ENCODE peak calls at places on chromosomes 2 and 18, in eight cellular contexts. One of them, this sample, is unnamed. For H3K36me3, the result is how much of the 10 kb centered on the place peaks cover.

GRCh38 chr2:163828760-163829159 is 93.0 kb upstream of the FIGN start:
- DNase-seq in adrenal gland: no peak
- DNase-seq in SK-N-SH: no peak
- DNase-seq in esophagus squamous epithelium: no peak
- DNase-seq in fibroblast of lung: no peak
- DNase-seq in transverse colon: no peak
- DNase-seq in left ventricle myocardium inferior: no peak
- DNase-seq in K562: no peak
- DNase-seq in this sample: no peak

GRCh38 chr2:120871881-120872620 is 136.4 kb downstream of the GLI2 start:
- DNase-seq in adrenal gland: no peak
- DNase-seq in SK-N-SH: no peak
- DNase-seq in esophagus squamous epithelium: no peak
- DNase-seq in fibroblast of lung: no peak
- DNase-seq in transverse colon: no peak
- DNase-seq in left ventricle myocardium inferior: no peak
- DNase-seq in K562: no peak
- DNase-seq in this sample: no peak

GRCh38 chr18:23963443-23964185 is 50.9 kb upstream of the TTC39C start:
- DNase-seq in adrenal gland: no peak
- DNase-seq in SK-N-SH: no peak
- DNase-seq in esophagus squamous epithelium: no peak
- DNase-seq in fibroblast of lung: no peak
- DNase-seq in transverse colon: no peak
- DNase-seq in left ventricle myocardium inferior: no peak
- DNase-seq in K562: no peak
- DNase-seq in this sample: no peak

GRCh38 chr18:75884728-75885127 is 457.2 kb upstream of the SMIM21 start:
- DNase-seq in adrenal gland: no peak
- DNase-seq in SK-N-SH: no peak
- DNase-seq in esophagus squamous epithelium: no peak
- DNase-seq in fibroblast of lung: no peak
- DNase-seq in transverse colon: no peak
- DNase-seq in left ventricle myocardium inferior: no peak
- DNase-seq in K562: peak
- DNase-seq in this sample: no peak

GRCh38 chr2:223887127-223887526 is 49.7 kb upstream of the AP1S3 start:
- DNase-seq in adrenal gland: no peak
- DNase-seq in SK-N-SH: no peak
- DNase-seq in esophagus squamous epithelium: no peak
- DNase-seq in fibroblast of lung: peak
- DNase-seq in transverse colon: no peak
- DNase-seq in left ventricle myocardium inferior: no peak
- DNase-seq in K562: no peak
- DNase-seq in this sample: no peak

GRCh38 chr2:95374451-95374915 is 28.0 kb upstream of the FAHD2A start:
- DNase-seq in adrenal gland: no peak
- DNase-seq in SK-N-SH: no peak
- DNase-seq in esophagus squamous epithelium: no peak
- DNase-seq in fibroblast of lung: no peak
- DNase-seq in transverse colon: no peak
- DNase-seq in left ventricle myocardium inferior: peak
- DNase-seq in K562: no peak
- DNase-seq in this sample: no peak

GRCh38 chr18:23291456-23292205 is 156.3 kb downstream of the CABLES1 start:
- DNase-seq in adrenal gland: no peak
- DNase-seq in SK-N-SH: no peak
- DNase-seq in esophagus squamous epithelium: no peak
- DNase-seq in fibroblast of lung: peak
- DNase-seq in transverse colon: no peak
- DNase-seq in left ventricle myocardium inferior: no peak
- DNase-seq in K562: no peak
- DNase-seq in this sample: no peak

GRCh38 chr2:223820549-223820948 is 16.8 kb downstream of the AP1S3 start:
- DNase-seq in adrenal gland: no peak
- DNase-seq in SK-N-SH: no peak
- DNase-seq in esophagus squamous epithelium: no peak
- DNase-seq in fibroblast of lung: no peak
- DNase-seq in transverse colon: no peak
- DNase-seq in left ventricle myocardium inferior: no peak
- DNase-seq in K562: no peak
- DNase-seq in this sample: no peak

GRCh38 chr2:88735133-88735532 is 43.7 kb downstream of the RPIA start:
- DNase-seq in adrenal gland: no peak
- DNase-seq in SK-N-SH: no peak
- DNase-seq in esophagus squamous epithelium: no peak
- DNase-seq in fibroblast of lung: no peak
- DNase-seq in transverse colon: no peak
- DNase-seq in left ventricle myocardium inferior: no peak
- DNase-seq in K562: no peak
- DNase-seq in this sample: no peak

GRCh38 chr2:38742797-38743559 is 8.2 kb downstream of the SRSF7 start:
- DNase-seq in adrenal gland: no peak
- DNase-seq in SK-N-SH: no peak
- DNase-seq in esophagus squamous epithelium: no peak
- DNase-seq in fibroblast of lung: no peak
- DNase-seq in transverse colon: no peak
- DNase-seq in left ventricle myocardium inferior: no peak
- DNase-seq in K562: no peak
- DNase-seq in this sample: no peak

GRCh38 chr18:55997156-55997561 is 409.2 kb upstream of the TCF4 start:
- DNase-seq in adrenal gland: no peak
- DNase-seq in SK-N-SH: no peak
- DNase-seq in esophagus squamous epithelium: no peak
- DNase-seq in fibroblast of lung: peak
- DNase-seq in transverse colon: no peak
- DNase-seq in left ventricle myocardium inferior: no peak
- DNase-seq in K562: no peak
- DNase-seq in this sample: no peak

GRCh38 chr2:224136394-224136793 is 97.3 kb upstream of the SERPINE2 start:
- DNase-seq in adrenal gland: no peak
- DNase-seq in SK-N-SH: no peak
- DNase-seq in esophagus squamous epithelium: no peak
- DNase-seq in fibroblast of lung: no peak
- DNase-seq in transverse colon: no peak
- DNase-seq in left ventricle myocardium inferior: no peak
- DNase-seq in K562: no peak
- DNase-seq in this sample: no peak

GRCh38 chr2:86468162-86469033 is 27.2 kb downstream of the KDM3A start:
- DNase-seq in adrenal gland: no peak
- DNase-seq in SK-N-SH: no peak
- DNase-seq in esophagus squamous epithelium: no peak
- DNase-seq in fibroblast of lung: no peak
- DNase-seq in transverse colon: no peak
- DNase-seq in left ventricle myocardium inferior: no peak
- DNase-seq in K562: no peak
- DNase-seq in this sample: no peak

GRCh38 chr2:215479536-215480240 is 43.8 kb upstream of the FN1 start:
- DNase-seq in adrenal gland: no peak
- DNase-seq in SK-N-SH: no peak
- DNase-seq in esophagus squamous epithelium: no peak
- DNase-seq in fibroblast of lung: no peak
- DNase-seq in transverse colon: no peak
- DNase-seq in left ventricle myocardium inferior: no peak
- DNase-seq in K562: no peak
- DNase-seq in this sample: no peak

DNA sequence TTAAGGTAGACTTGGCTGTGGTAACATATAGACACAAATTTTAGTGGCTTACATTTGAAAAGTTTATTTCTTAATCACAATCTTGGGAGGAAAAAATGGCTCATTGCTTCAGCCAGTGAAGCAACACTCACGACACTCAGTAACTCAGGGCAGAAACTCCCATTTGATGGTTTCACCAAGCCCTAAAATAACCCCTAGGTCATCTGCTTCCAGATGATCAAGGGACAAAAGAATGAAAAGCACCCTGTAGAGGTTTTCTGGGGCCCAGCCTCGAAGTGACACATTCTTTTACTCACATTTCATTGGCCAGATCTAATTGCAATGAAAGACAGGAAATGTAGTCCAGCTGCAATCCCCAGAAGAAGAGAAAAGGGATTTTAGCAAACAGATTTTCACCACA is 275.9 kb downstream of the TMX3 start:
- DNase-seq in adrenal gland: no peak
- DNase-seq in SK-N-SH: no peak
- DNase-seq in esophagus squamous epithelium: no peak
- DNase-seq in fibroblast of lung: peak
- DNase-seq in transverse colon: no peak
- DNase-seq in left ventricle myocardium inferior: no peak
- DNase-seq in K562: no peak
- DNase-seq in this sample: no peak
- H3K36me3 ChIP-seq in adrenal gland: under half
- H3K36me3 ChIP-seq in SK-N-SH: under half
- H3K36me3 ChIP-seq in esophagus squamous epithelium: under half
- H3K36me3 ChIP-seq in fibroblast of lung: under half
- H3K36me3 ChIP-seq in transverse colon: under half
- H3K36me3 ChIP-seq in left ventricle myocardium inferior: under half
- H3K36me3 ChIP-seq in K562: under half
- H3K36me3 ChIP-seq in this sample: under half

GRCh38 chr2:222499226-222499625 is 74.9 kb downstream of the SGPP2 start:
- DNase-seq in adrenal gland: no peak
- DNase-seq in SK-N-SH: no peak
- DNase-seq in esophagus squamous epithelium: no peak
- DNase-seq in fibroblast of lung: no peak
- DNase-seq in transverse colon: no peak
- DNase-seq in left ventricle myocardium inferior: no peak
- DNase-seq in K562: no peak
- DNase-seq in this sample: no peak

GRCh38 chr2:222492683-222493082 is 68.3 kb downstream of the SGPP2 start:
- DNase-seq in adrenal gland: no peak
- DNase-seq in SK-N-SH: no peak
- DNase-seq in esophagus squamous epithelium: no peak
- DNase-seq in fibroblast of lung: no peak
- DNase-seq in transverse colon: peak
- DNase-seq in left ventricle myocardium inferior: no peak
- DNase-seq in K562: no peak
- DNase-seq in this sample: no peak

GRCh38 chr2:222490100-222490499 is 65.8 kb downstream of the SGPP2 start:
- DNase-seq in adrenal gland: no peak
- DNase-seq in SK-N-SH: no peak
- DNase-seq in esophagus squamous epithelium: no peak
- DNase-seq in fibroblast of lung: no peak
- DNase-seq in transverse colon: no peak
- DNase-seq in left ventricle myocardium inferior: no peak
- DNase-seq in K562: no peak
- DNase-seq in this sample: no peak

GRCh38 chr2:222494104-222494739 is 69.9 kb downstream of the SGPP2 start:
- DNase-seq in adrenal gland: no peak
- DNase-seq in SK-N-SH: no peak
- DNase-seq in esophagus squamous epithelium: no peak
- DNase-seq in fibroblast of lung: no peak
- DNase-seq in transverse colon: no peak
- DNase-seq in left ventricle myocardium inferior: no peak
- DNase-seq in K562: no peak
- DNase-seq in this sample: no peak
- TF ChIP-seq CTCF in adrenal gland: no peak
- TF ChIP-seq CTCF in SK-N-SH: no peak
- TF ChIP-seq CTCF in esophagus squamous epithelium: no peak
- TF ChIP-seq CTCF in fibroblast of lung: no peak
- TF ChIP-seq CTCF in transverse colon: no peak
- TF ChIP-seq CTCF in left ventricle myocardium inferior: no peak
- TF ChIP-seq CTCF in K562: no peak
- TF ChIP-seq CTCF in this sample: no peak

GRCh38 chr2:105385703-105386540 is 12.9 kb downstream of the FHL2 start:
- DNase-seq in adrenal gland: no peak
- DNase-seq in SK-N-SH: no peak
- DNase-seq in esophagus squamous epithelium: no peak
- DNase-seq in fibroblast of lung: no peak
- DNase-seq in transverse colon: peak
- DNase-seq in left ventricle myocardium inferior: no peak
- DNase-seq in K562: no peak
- DNase-seq in this sample: no peak
- H3K36me3 ChIP-seq in adrenal gland: under half
- H3K36me3 ChIP-seq in SK-N-SH: half or more
- H3K36me3 ChIP-seq in esophagus squamous epithelium: half or more
- H3K36me3 ChIP-seq in fibroblast of lung: under half
- H3K36me3 ChIP-seq in transverse colon: under half
- H3K36me3 ChIP-seq in left ventricle myocardium inferior: under half
- H3K36me3 ChIP-seq in K562: half or more
- H3K36me3 ChIP-seq in this sample: under half

GRCh38 chr2:26229595-26229994 is 14.8 kb downstream of the HADHA start:
- DNase-seq in adrenal gland: no peak
- DNase-seq in SK-N-SH: no peak
- DNase-seq in esophagus squamous epithelium: no peak
- DNase-seq in fibroblast of lung: no peak
- DNase-seq in transverse colon: no peak
- DNase-seq in left ventricle myocardium inferior: no peak
- DNase-seq in K562: no peak
- DNase-seq in this sample: no peak

GRCh38 chr2:26237868-26238267 is 6.6 kb downstream of the HADHA start:
- DNase-seq in adrenal gland: no peak
- DNase-seq in SK-N-SH: no peak
- DNase-seq in esophagus squamous epithelium: no peak
- DNase-seq in fibroblast of lung: no peak
- DNase-seq in transverse colon: no peak
- DNase-seq in left ventricle myocardium inferior: no peak
- DNase-seq in K562: no peak
- DNase-seq in this sample: no peak

GRCh38 chr2:26230806-26231205 is 13.6 kb downstream of the HADHA start:
- DNase-seq in adrenal gland: no peak
- DNase-seq in SK-N-SH: no peak
- DNase-seq in esophagus squamous epithelium: no peak
- DNase-seq in fibroblast of lung: no peak
- DNase-seq in transverse colon: no peak
- DNase-seq in left ventricle myocardium inferior: no peak
- DNase-seq in K562: no peak
- DNase-seq in this sample: no peak

GRCh38 chr2:26238301-26238958 is 6.0 kb downstream of the HADHA start:
- DNase-seq in adrenal gland: no peak
- DNase-seq in SK-N-SH: no peak
- DNase-seq in esophagus squamous epithelium: no peak
- DNase-seq in fibroblast of lung: no peak
- DNase-seq in transverse colon: no peak
- DNase-seq in left ventricle myocardium inferior: no peak
- DNase-seq in K562: no peak
- DNase-seq in this sample: no peak

GRCh38 chr2:26235089-26235488 is 9.3 kb downstream of the HADHA start:
- DNase-seq in adrenal gland: no peak
- DNase-seq in SK-N-SH: no peak
- DNase-seq in esophagus squamous epithelium: no peak
- DNase-seq in fibroblast of lung: no peak
- DNase-seq in transverse colon: no peak
- DNase-seq in left ventricle myocardium inferior: no peak
- DNase-seq in K562: peak
- DNase-seq in this sample: no peak
- TF ChIP-seq CTCF in adrenal gland: no peak
- TF ChIP-seq CTCF in SK-N-SH: peak
- TF ChIP-seq CTCF in esophagus squamous epithelium: no peak
- TF ChIP-seq CTCF in fibroblast of lung: no peak
- TF ChIP-seq CTCF in transverse colon: peak
- TF ChIP-seq CTCF in left ventricle myocardium inferior: peak
- TF ChIP-seq CTCF in K562: no peak
- TF ChIP-seq CTCF in this sample: peak